ENCODE peak calls at places on chromosome 4, in nine cellular contexts. X, O, Z, U, S, D, Q, Y and J are unnamed samples.

GRCh38 chr4:94169803-94170372 is 37.8 kb upstream of the SMARCAD1 start:
- DNase-seq in X (no peak), O (no peak), Z (no peak), U (no peak), S (no peak), D (no peak), Q (no peak), Y (no peak), J (no peak)

GRCh38 chr4:40550900-40551546 is 78.6 kb downstream of the RBM47 start:
- DNase-seq in X (peak; percentile 75), O (no peak), Z (no peak), U (peak; percentile 50), S (peak; percentile 23), D (peak; percentile 54), Q (peak; percentile 50), Y (peak; percentile 51), J (no peak)

GRCh38 chr4:10529256-10529890 is 72.1 kb upstream of the ZNF518B start:
- DNase-seq in X (no peak), O (no peak), Z (no peak), U (no peak), S (no peak), D (no peak), Q (no peak), Y (no peak), J (no peak)

GRCh38 chr4:124097447-124097846 is 615.1 kb downstream of the ANKRD50 start:
- DNase-seq in X (no peak), O (no peak), Z (no peak), U (no peak), S (no peak), D (peak; percentile 1), Q (no peak), Y (no peak), J (no peak)

GRCh38 chr4:8324640-8325239 is 55.2 kb downstream of the HTRA3 start:
- DNase-seq in X (no peak), O (no peak), Z (peak; percentile 4), U (no peak), S (no peak), D (no peak), Q (no peak), Y (no peak), J (no peak)

GRCh38 chr4:6257243-6258025 is 12.2 kb upstream of the WFS1 start:
- DNase-seq in X (peak; percentile 76), O (no peak), Z (no peak), U (no peak), S (no peak), D (no peak), Q (no peak), Y (no peak), J (no peak)

GRCh38 chr4:41104155-41104554 is 110.2 kb downstream of the APBB2 start:
- DNase-seq in X (no peak), O (no peak), Z (no peak), U (no peak), S (no peak), D (no peak), Q (no peak), Y (no peak), J (no peak)

GRCh38 chr4:142815834-142816233 is 30.3 kb downstream of the INPP4B start:
- DNase-seq in X (no peak), O (peak; percentile 15), Z (no peak), U (peak; percentile 23), S (no peak), D (no peak), Q (no peak), Y (no peak), J (no peak)

GRCh38 chr4:153222162-153222789 is 18.0 kb downstream of the TRIM2 start:
- DNase-seq in X (no peak), O (peak; percentile 49), Z (peak; percentile 77), U (no peak), S (no peak), D (no peak), Q (peak; percentile 37), Y (peak; percentile 70), J (peak; percentile 47)

GRCh38 chr4:15373363-15373762 is 54.5 kb upstream of the C1QTNF7 start:
- DNase-seq in X (no peak), O (no peak), Z (no peak), U (no peak), S (no peak), D (no peak), Q (no peak), Y (no peak), J (no peak)

GRCh38 chr4:38114435-38114834 is 154.2 kb downstream of the PTTG2 start:
- DNase-seq in X (no peak), O (no peak), Z (no peak), U (no peak), S (no peak), D (no peak), Q (no peak), Y (no peak), J (no peak)

GRCh38 chr4:129093173-129093974 is at the start of gene SCLT1:
- DNase-seq in X (peak; percentile 98), O (peak; percentile 99), Z (peak; percentile 99), U (peak; percentile 97), S (peak; percentile 99), D (peak; percentile 92), Q (peak; percentile 97), Y (peak; percentile 99), J (peak; percentile 45)
- TF ChIP-seq POLR2A in X (peak; percentile 89), O (peak; percentile 94), Z (peak; percentile 87), U (peak; percentile 53), S (peak; percentile 99), D (peak; percentile 63), Q (peak; percentile 92), Y (peak; percentile 93), J (peak; percentile 88)

GRCh38 chr4:768995-769394 is 56.9 kb downstream of the CPLX1 start:
- DNase-seq in X (no peak), O (no peak), Z (no peak), U (no peak), S (no peak), D (no peak), Q (no peak), Y (no peak), J (no peak)

GRCh38 chr4:770022-770421 is 55.9 kb downstream of the CPLX1 start:
- DNase-seq in X (no peak), O (no peak), Z (no peak), U (no peak), S (no peak), D (no peak), Q (no peak), Y (no peak), J (no peak)

GRCh38 chr4:768076-768475 is 57.9 kb downstream of the CPLX1 start:
- DNase-seq in X (no peak), O (no peak), Z (no peak), U (no peak), S (no peak), D (no peak), Q (no peak), Y (no peak), J (no peak)

GRCh38 chr4:771464-771863 is 54.5 kb downstream of the CPLX1 start:
- DNase-seq in X (no peak), O (no peak), Z (no peak), U (no peak), S (no peak), D (no peak), Q (no peak), Y (no peak), J (no peak)

GRCh38 chr4:769511-769910 is 56.4 kb downstream of the CPLX1 start:
- DNase-seq in X (no peak), O (no peak), Z (no peak), U (no peak), S (no peak), D (no peak), Q (no peak), Y (no peak), J (no peak)
- TF ChIP-seq POLR2A in X (no peak), O (no peak), Z (no peak), U (no peak), S (no peak), D (no peak), Q (no peak), Y (no peak), J (no peak)

GRCh38 chr4:139078926-139079325 is 63.3 kb downstream of the NOCT start:
- DNase-seq in X (no peak), O (no peak), Z (no peak), U (no peak), S (no peak), D (no peak), Q (no peak), Y (no peak), J (no peak)

GRCh38 chr4:139082750-139083532 is 67.4 kb downstream of the NOCT start:
- DNase-seq in X (peak; percentile 98), O (peak; percentile 95), Z (peak; percentile 96), U (peak; percentile 96), S (peak; percentile 97), D (peak; percentile 98), Q (peak; percentile 96), Y (peak; percentile 97), J (peak; percentile 76)

GRCh38 chr4:139083533-139084424 is 68.2 kb downstream of the NOCT start:
- DNase-seq in X (peak; percentile 96), O (peak; percentile 75), Z (peak; percentile 83), U (peak; percentile 96), S (peak; percentile 95), D (peak; percentile 89), Q (peak; percentile 85), Y (peak; percentile 83), J (peak; percentile 28)

GRCh38 chr4:139085141-139085540 is 69.6 kb downstream of the NOCT start:
- DNase-seq in X (peak; percentile 34), O (no peak), Z (no peak), U (peak; percentile 13), S (peak; percentile 42), D (peak; percentile 11), Q (no peak), Y (no peak), J (no peak)

DNA sequence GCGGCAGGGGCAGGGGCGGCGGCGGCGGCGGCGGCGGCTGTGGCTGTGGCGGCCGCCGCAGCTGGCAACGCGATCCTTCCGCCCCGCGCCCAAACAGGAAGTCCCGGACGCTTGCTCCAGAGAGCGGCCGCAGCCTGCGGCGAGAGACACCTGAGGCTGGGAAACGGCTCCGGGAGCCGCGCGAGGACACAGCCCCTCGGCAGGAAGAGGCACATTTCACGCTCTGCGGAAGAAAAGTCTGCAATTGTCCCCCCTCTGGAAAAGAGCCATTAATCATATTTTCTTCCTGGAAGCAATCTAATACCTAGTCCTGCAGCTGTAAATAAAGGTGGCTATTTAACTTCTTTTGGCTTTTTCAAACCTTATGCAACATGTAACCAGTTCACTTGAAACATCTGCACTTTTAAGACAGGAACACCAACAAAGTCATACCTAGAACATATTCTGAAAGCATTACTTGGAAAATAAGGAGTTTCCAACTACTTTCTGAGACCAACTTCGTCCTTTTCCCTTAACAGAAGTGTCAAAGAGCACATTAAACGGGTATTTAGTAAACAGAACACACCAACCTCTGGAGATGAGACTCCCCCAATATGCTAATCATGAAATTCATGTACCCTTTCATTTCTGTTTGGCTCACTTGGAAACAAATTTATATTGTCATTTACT is 69.0 kb downstream of the NOCT start:
- DNase-seq in X (no peak), O (no peak), Z (no peak), U (no peak), S (peak; percentile 65), D (peak; percentile 2), Q (no peak), Y (no peak), J (peak; percentile 24)
- TF ChIP-seq POLR2A in X (no peak), O (no peak), Z (no peak), U (no peak), S (no peak), D (peak; percentile 72), Q (no peak), Y (no peak), J (no peak)

DNA sequence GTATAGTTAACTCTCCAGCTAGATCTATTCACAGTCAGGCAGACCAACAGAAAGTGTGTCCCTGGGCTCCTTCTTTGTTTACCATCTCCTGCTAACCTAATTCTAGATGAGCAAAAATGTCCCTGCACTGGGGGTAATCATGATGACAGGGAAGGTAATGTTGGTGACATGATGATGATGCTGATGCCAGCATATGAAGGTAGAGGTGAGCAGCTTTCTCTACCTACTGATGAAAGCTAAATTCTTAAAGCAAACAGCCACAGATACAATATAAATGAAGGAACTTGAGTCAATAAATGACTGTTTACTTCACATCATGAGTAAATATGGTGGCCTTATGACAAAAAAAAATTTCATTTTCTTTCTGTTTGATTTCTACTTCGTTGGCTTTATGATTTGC is 78.5 kb downstream of the NKX6-1 start:
- DNase-seq in X (no peak), O (no peak), Z (no peak), U (no peak), S (no peak), D (no peak), Q (no peak), Y (no peak), J (no peak)
- TF ChIP-seq POLR2A in X (no peak), O (no peak), Z (no peak), U (no peak), S (no peak), D (no peak), Q (no peak), Y (no peak), J (no peak)